ENCODE peak calls at places on chromosome 6, in eight cellular contexts. One of them, this sample, is unnamed.

GRCh38 chr6:12356983-12357972 is 67.1 kb downstream of the EDN1 start:
- DNase-seq in AG09309: peak
- DNase-seq in pancreas: no peak
- DNase-seq in HEK293T: no peak
- DNase-seq in prostate gland: no peak
- DNase-seq in iPS-NIHi11: no peak
- DNase-seq in Kasumi-1: no peak
- DNase-seq in WERI-Rb-1: no peak
- DNase-seq in this sample: no peak

GRCh38 chr6:127302728-127303675 is 36.3 kb downstream of the RNF146 start:
- DNase-seq in AG09309: no peak
- DNase-seq in pancreas: no peak
- DNase-seq in HEK293T: peak
- DNase-seq in prostate gland: peak
- DNase-seq in iPS-NIHi11: peak
- DNase-seq in Kasumi-1: peak
- DNase-seq in WERI-Rb-1: peak
- DNase-seq in this sample: peak

GRCh38 chr6:3518356-3518841 is 61.5 kb upstream of the SLC22A23 start:
- DNase-seq in AG09309: peak
- DNase-seq in pancreas: no peak
- DNase-seq in HEK293T: no peak
- DNase-seq in prostate gland: peak
- DNase-seq in iPS-NIHi11: no peak
- DNase-seq in Kasumi-1: no peak
- DNase-seq in WERI-Rb-1: no peak
- DNase-seq in this sample: no peak

GRCh38 chr6:20433321-20433720 is 31.6 kb downstream of the E2F3 start:
- DNase-seq in AG09309: no peak
- DNase-seq in pancreas: no peak
- DNase-seq in HEK293T: no peak
- DNase-seq in prostate gland: no peak
- DNase-seq in iPS-NIHi11: no peak
- DNase-seq in Kasumi-1: no peak
- DNase-seq in WERI-Rb-1: no peak
- DNase-seq in this sample: no peak

GRCh38 chr6:29976588-29977424 is 34.5 kb downstream of the HLA-A start:
- DNase-seq in AG09309: no peak
- DNase-seq in pancreas: peak
- DNase-seq in HEK293T: peak
- DNase-seq in prostate gland: peak
- DNase-seq in iPS-NIHi11: peak
- DNase-seq in Kasumi-1: peak
- DNase-seq in WERI-Rb-1: peak
- DNase-seq in this sample: peak

GRCh38 chr6:25971187-25971811 is 8.7 kb downstream of the TRIM38 start:
- DNase-seq in AG09309: peak
- DNase-seq in pancreas: no peak
- DNase-seq in HEK293T: no peak
- DNase-seq in prostate gland: no peak
- DNase-seq in iPS-NIHi11: peak
- DNase-seq in Kasumi-1: peak
- DNase-seq in WERI-Rb-1: no peak
- DNase-seq in this sample: no peak

GRCh38 chr6:2038096-2038495 is 207.3 kb downstream of the GMDS start:
- DNase-seq in AG09309: no peak
- DNase-seq in pancreas: no peak
- DNase-seq in HEK293T: no peak
- DNase-seq in prostate gland: no peak
- DNase-seq in iPS-NIHi11: no peak
- DNase-seq in Kasumi-1: no peak
- DNase-seq in WERI-Rb-1: no peak
- DNase-seq in this sample: no peak

GRCh38 chr6:57173056-57173885 is 1.1 kb downstream of the BAG2 start:
- DNase-seq in AG09309: no peak
- DNase-seq in pancreas: peak
- DNase-seq in HEK293T: peak
- DNase-seq in prostate gland: no peak
- DNase-seq in iPS-NIHi11: peak
- DNase-seq in Kasumi-1: peak
- DNase-seq in WERI-Rb-1: peak
- DNase-seq in this sample: no peak

GRCh38 chr6:90286884-90287488 is 9.7 kb downstream of the BACH2 start:
- DNase-seq in AG09309: no peak
- DNase-seq in pancreas: no peak
- DNase-seq in HEK293T: peak
- DNase-seq in prostate gland: peak
- DNase-seq in iPS-NIHi11: peak
- DNase-seq in Kasumi-1: peak
- DNase-seq in WERI-Rb-1: peak
- DNase-seq in this sample: peak